ENCODE peak calls at places on chromosomes 7 and 10, in ten cellular contexts. B is foreskin fibroblast, S is WTC11, N is prostate gland, X is MM.1S, D is vagina, O is HFFc6, Z is mammary epithelial cell, Q is heart left ventricle, E is cardiac fibroblast. T is an unnamed sample.

GRCh38 chr7:134350682-134351081 is 34.0 kb upstream of the SLC35B4 start:
- DNase-seq in B (no peak), S (no peak), N (no peak), X (peak; percentile 44), D (no peak), O (no peak), Z (no peak), Q (no peak), E (no peak), T (no peak)

GRCh38 chr10:131855763-131856401 is 44.9 kb upstream of the PPP2R2D start:
- DNase-seq in B (no peak), S (no peak), N (no peak), X (no peak), D (no peak), O (no peak), Z (no peak), Q (peak; percentile 11), E (no peak), T (no peak)

GRCh38 chr10:66349726-66350125 is 576.1 kb upstream of the LRRTM3 start:
- DNase-seq in B (peak; percentile 15), S (no peak), N (no peak), X (no peak), D (no peak), O (no peak), Z (peak; percentile 26), Q (no peak), E (no peak), T (no peak)

GRCh38 chr7:125118444-125118843 is 188.8 kb upstream of the POT1 start:
- DNase-seq in B (no peak), S (no peak), N (no peak), X (no peak), D (no peak), O (no peak), Z (peak; percentile 39), Q (no peak), E (no peak), T (no peak)

GRCh38 chr10:66917104-66917503 is 8.7 kb upstream of the LRRTM3 start:
- DNase-seq in B (no peak), S (no peak), N (no peak), X (no peak), D (no peak), O (no peak), Z (no peak), Q (no peak), E (no peak), T (no peak)

GRCh38 chr10:70902659-70903261 is 14.4 kb upstream of the PCBD1 start:
- DNase-seq in B (no peak), S (peak; percentile 4), N (no peak), X (no peak), D (no peak), O (no peak), Z (no peak), Q (no peak), E (no peak), T (no peak)

GRCh38 chr7:85682819-85683218 is 496.0 kb upstream of the SEMA3D start:
- DNase-seq in B (peak; percentile 24), S (no peak), N (no peak), X (no peak), D (no peak), O (no peak), Z (peak; percentile 40), Q (no peak), E (peak; percentile 21), T (no peak)

GRCh38 chr10:116866987-116867595 is 17.8 kb downstream of the ENO4 start:
- DNase-seq in B (peak; percentile 11), S (no peak), N (no peak), X (no peak), D (peak; percentile 20), O (no peak), Z (peak; percentile 32), Q (no peak), E (peak; percentile 18), T (no peak)

GRCh38 chr10:112678581-112678980 is 231.6 kb downstream of the VTI1A start:
- DNase-seq in B (no peak), S (no peak), N (no peak), X (no peak), D (no peak), O (no peak), Z (no peak), Q (no peak), E (no peak), T (no peak)

GRCh38 chr10:73905256-73906018 is 5.5 kb upstream of the PLAU start:
- DNase-seq in B (no peak), S (no peak), N (no peak), X (no peak), D (no peak), O (no peak), Z (no peak), Q (no peak), E (no peak), T (no peak)

GRCh38 chr7:152673902-152674301 is 2.0 kb downstream of the XRCC2 start:
- DNase-seq in B (no peak), S (no peak), N (no peak), X (no peak), D (no peak), O (no peak), Z (no peak), Q (no peak), E (no peak), T (no peak)

GRCh38 chr7:36396150-36396549 is 6.5 kb downstream of the ANLN start:
- DNase-seq in B (no peak), S (no peak), N (no peak), X (no peak), D (no peak), O (no peak), Z (no peak), Q (no peak), E (peak; percentile 19), T (no peak)

GRCh38 chr7:134768243-134768642 is 11.2 kb upstream of the CALD1 start:
- DNase-seq in B (no peak), S (no peak), N (no peak), X (no peak), D (no peak), O (no peak), Z (no peak), Q (no peak), E (no peak), T (no peak)

GRCh38 chr7:142933092-142933475 is 462 bp downstream of the TRPV5 start:
- DNase-seq in B (no peak), S (no peak), N (no peak), X (no peak), D (no peak), O (no peak), Z (no peak), Q (no peak), E (no peak), T (no peak)

GRCh38 chr7:26013551-26014083 is 138.4 kb upstream of the NFE2L3 start:
- DNase-seq in B (no peak), S (no peak), N (no peak), X (no peak), D (no peak), O (no peak), Z (no peak), Q (no peak), E (no peak), T (no peak)

GRCh38 chr10:109428775-109429480 is 494.4 kb downstream of the XPNPEP1 start:
- DNase-seq in B (no peak), S (no peak), N (no peak), X (no peak), D (no peak), O (no peak), Z (no peak), Q (no peak), E (no peak), T (no peak)

GRCh38 chr10:109429956-109430760 is 493.2 kb downstream of the XPNPEP1 start:
- DNase-seq in B (peak; percentile 25), S (no peak), N (no peak), X (no peak), D (no peak), O (peak; percentile 82), Z (peak; percentile 2), Q (no peak), E (peak; percentile 8), T (no peak)

GRCh38 chr10:109426987-109427386 is 496.3 kb downstream of the XPNPEP1 start:
- DNase-seq in B (no peak), S (no peak), N (no peak), X (no peak), D (no peak), O (no peak), Z (no peak), Q (no peak), E (no peak), T (no peak)

GRCh38 chr10:109430844-109431243 is 492.5 kb downstream of the XPNPEP1 start:
- DNase-seq in B (no peak), S (no peak), N (no peak), X (no peak), D (no peak), O (no peak), Z (no peak), Q (no peak), E (no peak), T (no peak)

GRCh38 chr10:109427421-109427820 is 495.9 kb downstream of the XPNPEP1 start:
- DNase-seq in B (no peak), S (no peak), N (no peak), X (no peak), D (no peak), O (peak; percentile 28), Z (peak; percentile 2), Q (no peak), E (no peak), T (no peak)
- TF ChIP-seq CTCF in B (peak; percentile 41), S (no peak), N (no peak), X (no peak), D (no peak), O (peak; percentile 76), Z (no peak), Q (no peak), E (no peak), T (no peak)

GRCh38 chr7:149450821-149451220 is 10.0 kb downstream of the ZNF777 start:
- DNase-seq in B (no peak), S (no peak), N (no peak), X (no peak), D (peak; percentile 20), O (no peak), Z (no peak), Q (no peak), E (no peak), T (no peak)
- TF ChIP-seq CTCF in B (no peak), S (no peak), N (no peak), X (no peak), D (no peak), O (no peak), Z (no peak), Q (no peak), E (no peak), T (no peak)

GRCh38 chr7:99910976-99911375 is 8.4 kb downstream of the TRIM4 start:
- DNase-seq in B (no peak), S (no peak), N (no peak), X (no peak), D (no peak), O (no peak), Z (no peak), Q (no peak), E (no peak), T (no peak)
- TF ChIP-seq CTCF in B (no peak), S (no peak), N (no peak), X (no peak), D (no peak), O (no peak), Z (no peak), Q (no peak), E (no peak), T (no peak)

DNA sequence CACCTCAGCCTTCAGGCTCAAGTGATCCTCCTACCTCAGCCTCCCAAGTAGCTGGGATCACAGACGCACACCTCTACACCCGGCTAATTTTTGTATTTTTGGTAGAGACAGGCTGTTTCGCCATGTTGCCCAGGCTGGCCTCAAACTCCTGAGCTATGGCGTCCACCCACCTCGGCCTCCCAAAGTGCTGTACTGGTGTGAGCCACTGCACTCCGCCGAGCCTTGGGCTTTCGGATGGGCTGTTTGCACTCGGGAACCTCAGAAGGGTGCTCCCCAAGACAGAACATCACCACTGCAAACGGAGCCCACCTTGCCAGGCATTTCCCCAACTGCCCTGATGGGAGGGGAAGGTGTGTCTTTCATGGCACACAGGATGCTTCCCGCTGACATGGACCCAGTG is 27.3 kb downstream of the TMEM120A start:
- DNase-seq in B (no peak), S (no peak), N (no peak), X (no peak), D (no peak), O (no peak), Z (no peak), Q (no peak), E (no peak), T (no peak)
- TF ChIP-seq CTCF in B (no peak), S (no peak), N (no peak), X (no peak), D (no peak), O (no peak), Z (no peak), Q (no peak), E (no peak), T (no peak)

T was measured in natural killer cell.